ENCODE peak calls at places on chromosomes 3 and 15, in five cellular contexts. B is HCT116, M is H1, O is K562, I is SK-N-SH. Q is an unnamed sample.

GRCh38 chr3:120496278-120496975 is 45.6 kb upstream of the FSTL1 start:
- DNase-seq in B (no peak), M (no peak), O (no peak), I (no peak), Q (no peak)

GRCh38 chr15:96361309-96362000 is 31.0 kb downstream of the NR2F2 start:
- DNase-seq in B (no peak), M (no peak), O (no peak), I (peak), Q (no peak)

GRCh38 chr15:98121514-98121913 is 161.0 kb downstream of the ARRDC4 start:
- DNase-seq in B (no peak), M (no peak), O (no peak), I (no peak), Q (no peak)

GRCh38 chr3:73874596-73874995 is 249.9 kb upstream of the PDZRN3 start:
- DNase-seq in B (no peak), M (no peak), O (no peak), I (no peak), Q (no peak)

GRCh38 chr3:58668247-58668646 is 1.7 kb upstream of the FAM3D start:
- DNase-seq in B (no peak), M (no peak), O (no peak), I (no peak), Q (no peak)

GRCh38 chr3:47370887-47371697 is 9.7 kb upstream of the PTPN23 start:
- DNase-seq in B (no peak), M (no peak), O (peak), I (peak), Q (no peak)

GRCh38 chr3:36525115-36525711 is 144.9 kb downstream of the STAC start:
- DNase-seq in B (no peak), M (no peak), O (no peak), I (no peak), Q (no peak)

GRCh38 chr3:129240436-129240835 is 9.0 kb upstream of the COPG1 start:
- DNase-seq in B (no peak), M (no peak), O (peak), I (no peak), Q (no peak)

GRCh38 chr3:83769791-83770663 is 1188.8 kb upstream of the CADM2 start:
- DNase-seq in B (no peak), M (no peak), O (no peak), I (no peak), Q (no peak)

GRCh38 chr3:100335137-100335833 is 728 bp downstream of the NIT2 start:
- DNase-seq in B (no peak), M (no peak), O (peak), I (peak), Q (no peak)

GRCh38 chr3:151926956-151927355 is 53.5 kb downstream of the SUCNR1 start:
- DNase-seq in B (no peak), M (no peak), O (no peak), I (no peak), Q (no peak)

GRCh38 chr3:99648091-99648490 is 9.7 kb downstream of the COL8A1 start:
- DNase-seq in B (no peak), M (no peak), O (no peak), I (no peak), Q (no peak)

GRCh38 chr3:183268361-183268760 is 15.3 kb downstream of the B3GNT5 start:
- DNase-seq in B (no peak), M (no peak), O (no peak), I (no peak), Q (no peak)

GRCh38 chr15:92467245-92467644 is 73.6 kb downstream of the ST8SIA2 start:
- DNase-seq in B (no peak), M (no peak), O (no peak), I (no peak), Q (no peak)
- TF ChIP-seq JUND in B (no peak), M (no peak), O (no peak), I (no peak), Q (no peak)

DNA sequence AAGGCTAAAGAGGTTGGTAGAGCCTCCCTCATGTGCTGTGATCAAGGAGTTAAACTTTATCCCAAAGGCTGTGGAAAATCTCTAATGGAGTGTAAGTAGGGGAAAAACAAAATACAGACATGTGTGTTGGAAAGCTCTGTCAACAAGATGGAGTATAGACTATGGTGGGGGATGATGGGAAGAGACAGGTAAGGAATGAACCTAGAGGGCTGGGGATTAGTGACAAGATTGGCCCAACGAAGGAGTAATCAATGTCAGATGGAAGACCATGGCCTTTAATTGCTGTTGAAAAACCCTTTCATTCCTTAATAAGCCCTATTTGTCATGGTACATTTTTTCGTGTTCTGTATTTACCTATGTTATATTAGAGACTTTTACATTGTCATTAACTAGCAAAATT is 278.6 kb downstream of the SQOR start:
- DNase-seq in B (no peak), M (no peak), O (no peak), I (no peak), Q (no peak)
- TF ChIP-seq JUND in B (no peak), M (no peak), O (no peak), I (no peak), Q (no peak)

GRCh38 chr3:126180477-126181397 is at the start of gene ALDH1L1:
- DNase-seq in B (no peak), M (peak), O (no peak), I (peak), Q (no peak)
- TF ChIP-seq JUND in B (no peak), M (peak), O (no peak), I (no peak), Q (no peak)

GRCh38 chr3:195815169-195815771 is 3.5 kb upstream of the MUC4 start:
- DNase-seq in B (peak), M (no peak), O (peak), I (no peak), Q (peak)
- TF ChIP-seq JUND in B (peak), M (no peak), O (peak), I (no peak), Q (no peak)

GRCh38 chr3:186361246-186361611 is 805 bp downstream of the DGKG start:
- DNase-seq in B (no peak), M (no peak), O (no peak), I (no peak), Q (no peak)

GRCh38 chr3:186362409-186362757 is 349 bp upstream of the DGKG start:
- DNase-seq in B (no peak), M (no peak), O (no peak), I (no peak), Q (no peak)

GRCh38 chr3:186359078-186359477 is 3.0 kb downstream of the DGKG start:
- DNase-seq in B (no peak), M (no peak), O (no peak), I (no peak), Q (no peak)

GRCh38 chr3:186361612-186362408 is at the start of gene DGKG:
- DNase-seq in B (no peak), M (no peak), O (no peak), I (peak), Q (peak)

GRCh38 chr3:186360779-186361178 is 1.3 kb downstream of the DGKG start:
- DNase-seq in B (no peak), M (no peak), O (no peak), I (peak), Q (no peak)
- TF ChIP-seq JUND in B (no peak), M (no peak), O (no peak), I (no peak), Q (no peak)

DNA sequence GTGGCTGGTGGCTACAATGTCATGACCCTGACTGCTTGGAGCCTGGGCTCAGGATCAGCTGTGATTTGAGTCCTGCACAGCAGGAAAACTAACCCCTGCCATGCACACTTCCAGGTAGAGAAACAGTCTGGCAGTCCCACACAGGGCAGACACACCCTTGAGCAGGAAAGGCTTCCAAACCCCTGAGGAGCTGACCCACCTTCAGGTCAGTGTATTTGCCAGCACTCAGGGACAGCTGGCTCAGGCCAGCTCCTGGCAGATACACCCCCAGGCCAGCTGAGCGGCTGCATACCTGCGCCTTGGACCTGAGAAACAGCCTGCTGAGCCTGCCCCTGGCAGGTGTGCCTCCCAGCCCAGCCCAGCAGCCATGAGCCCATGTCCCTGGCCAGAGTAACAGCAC is 22.2 kb upstream of the CDAN1 start:
- DNase-seq in B (no peak), M (no peak), O (no peak), I (no peak), Q (no peak)
- TF ChIP-seq JUND in B (no peak), M (no peak), O (no peak), I (no peak), Q (no peak)

DNA sequence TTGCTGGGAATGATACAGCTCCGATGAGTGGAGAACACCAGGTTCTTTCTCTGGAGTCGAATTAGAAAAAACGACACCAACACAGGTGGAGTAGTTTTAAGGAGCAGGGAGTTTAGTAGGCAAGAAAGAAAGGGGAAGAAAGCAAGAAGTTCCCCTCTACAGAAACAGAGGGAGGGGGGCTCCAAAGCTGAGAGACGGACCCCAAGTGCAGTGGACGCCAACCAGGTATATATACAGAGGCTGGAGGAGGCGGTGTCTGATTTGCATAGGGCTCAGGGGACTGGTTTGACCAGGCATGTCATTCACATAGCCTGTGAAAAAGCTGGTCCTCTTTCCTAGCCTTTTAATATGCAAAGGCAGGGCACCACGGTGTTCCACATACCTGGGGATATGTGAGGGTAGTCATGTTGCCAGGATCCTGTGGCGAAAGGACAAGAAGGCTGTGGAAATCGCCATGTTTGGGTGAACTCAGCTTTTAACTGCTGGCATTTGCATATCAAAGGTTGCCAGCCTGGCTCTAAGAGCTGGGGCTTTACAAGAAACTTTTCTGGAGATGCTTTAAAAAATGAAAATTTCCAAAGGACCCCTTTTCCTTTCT is 887.4 kb upstream of the EPHA6 start:
- DNase-seq in B (no peak), M (peak), O (no peak), I (no peak), Q (peak)
- TF ChIP-seq JUND in B (no peak), M (no peak), O (no peak), I (no peak), Q (no peak)

GRCh38 chr3:160226740-160227048 is 1.5 kb downstream of the C3orf80 start:
- DNase-seq in B (no peak), M (no peak), O (no peak), I (peak), Q (no peak)

GRCh38 chr3:160224811-160225180 is 426 bp upstream of the C3orf80 start:
- DNase-seq in B (no peak), M (no peak), O (no peak), I (no peak), Q (no peak)

GRCh38 chr3:160226026-160226739 is 961 bp downstream of the C3orf80 start:
- DNase-seq in B (no peak), M (no peak), O (peak), I (peak), Q (no peak)

GRCh38 chr3:160224256-160224655 is 966 bp upstream of the C3orf80 start:
- DNase-seq in B (no peak), M (no peak), O (no peak), I (no peak), Q (no peak)

GRCh38 chr3:160225181-160226025 is at the start of gene C3orf80:
- DNase-seq in B (peak), M (no peak), O (peak), I (peak), Q (peak)
- TF ChIP-seq JUND in B (no peak), M (no peak), O (no peak), I (no peak), Q (no peak)